ENCODE peak calls at places on chromosomes 4 and X, in seven cellular contexts. One of them, this sample, is unnamed.

GRCh38 chr4:15234101-15234500 is 193.7 kb upstream of the C1QTNF7 start:
- DNase-seq in GM23338: no peak
- DNase-seq in WTC11: no peak
- DNase-seq in left lung: no peak
- DNase-seq in CD8-positive, alpha-beta T cell: no peak
- DNase-seq in SK-N-SH: no peak
- DNase-seq in activated B cell treated with CpG ODN at 0.5 μM for 24 hours: no peak
- DNase-seq in this sample: no peak

GRCh38 chr4:8533274-8533865 is 46.8 kb upstream of the GPR78 start:
- DNase-seq in CD8-positive, alpha-beta T cell: no peak
- DNase-seq in left lung: no peak
- DNase-seq in WTC11: no peak
- DNase-seq in activated B cell treated with CpG ODN at 0.5 μM for 24 hours: no peak
- DNase-seq in SK-N-SH: no peak
- DNase-seq in GM23338: no peak
- DNase-seq in this sample: no peak

GRCh38 chr4:74545488-74545887 is 100.6 kb downstream of the AREG start:
- DNase-seq in left lung: peak; percentile 34
- DNase-seq in SK-N-SH: no peak
- DNase-seq in CD8-positive, alpha-beta T cell: no peak
- DNase-seq in GM23338: no peak
- DNase-seq in WTC11: no peak
- DNase-seq in activated B cell treated with CpG ODN at 0.5 μM for 24 hours: no peak
- DNase-seq in this sample: no peak

GRCh38 chrX:108537005-108537404 is 97.4 kb downstream of the COL4A5 start:
- DNase-seq in left lung: no peak
- DNase-seq in activated B cell treated with CpG ODN at 0.5 μM for 24 hours: no peak
- DNase-seq in GM23338: peak; percentile 63
- DNase-seq in CD8-positive, alpha-beta T cell: no peak
- DNase-seq in WTC11: no peak
- DNase-seq in SK-N-SH: peak; percentile 21
- DNase-seq in this sample: no peak

GRCh38 chrX:150805736-150806135 is 92.7 kb downstream of the CD99L2 start:
- DNase-seq in activated B cell treated with CpG ODN at 0.5 μM for 24 hours: no peak
- DNase-seq in left lung: no peak
- DNase-seq in GM23338: no peak
- DNase-seq in CD8-positive, alpha-beta T cell: no peak
- DNase-seq in WTC11: no peak
- DNase-seq in SK-N-SH: no peak
- DNase-seq in this sample: no peak

GRCh38 chr4:128582319-128582948 is 227.1 kb upstream of the JADE1 start:
- DNase-seq in WTC11: no peak
- DNase-seq in CD8-positive, alpha-beta T cell: no peak
- DNase-seq in left lung: no peak
- DNase-seq in GM23338: no peak
- DNase-seq in SK-N-SH: no peak
- DNase-seq in activated B cell treated with CpG ODN at 0.5 μM for 24 hours: no peak
- DNase-seq in this sample: no peak

GRCh38 chr4:79756496-79756895 is 316.5 kb downstream of the ANTXR2 start:
- DNase-seq in activated B cell treated with CpG ODN at 0.5 μM for 24 hours: no peak
- DNase-seq in WTC11: no peak
- DNase-seq in CD8-positive, alpha-beta T cell: no peak
- DNase-seq in SK-N-SH: no peak
- DNase-seq in GM23338: no peak
- DNase-seq in left lung: no peak
- DNase-seq in this sample: no peak

GRCh38 chr4:169351860-169352259 is 81.1 kb upstream of the SH3RF1 start:
- DNase-seq in SK-N-SH: no peak
- DNase-seq in WTC11: no peak
- DNase-seq in GM23338: no peak
- DNase-seq in activated B cell treated with CpG ODN at 0.5 μM for 24 hours: no peak
- DNase-seq in left lung: no peak
- DNase-seq in CD8-positive, alpha-beta T cell: no peak
- DNase-seq in this sample: no peak

GRCh38 chr4:140028676-140029407 is 125.1 kb downstream of the MAML3 start:
- DNase-seq in SK-N-SH: no peak
- DNase-seq in left lung: no peak
- DNase-seq in CD8-positive, alpha-beta T cell: no peak
- DNase-seq in activated B cell treated with CpG ODN at 0.5 μM for 24 hours: no peak
- DNase-seq in WTC11: no peak
- DNase-seq in GM23338: no peak
- DNase-seq in this sample: no peak

GRCh38 chr4:101527186-101527585 is 179.9 kb upstream of the PPP3CA start:
- DNase-seq in SK-N-SH: no peak
- DNase-seq in CD8-positive, alpha-beta T cell: peak; percentile 61
- DNase-seq in GM23338: no peak
- DNase-seq in activated B cell treated with CpG ODN at 0.5 μM for 24 hours: no peak
- DNase-seq in left lung: no peak
- DNase-seq in WTC11: no peak
- DNase-seq in this sample: peak; percentile 51

GRCh38 chrX:11687157-11687556 is 21.4 kb upstream of the ARHGAP6 start:
- DNase-seq in activated B cell treated with CpG ODN at 0.5 μM for 24 hours: no peak
- DNase-seq in WTC11: no peak
- DNase-seq in CD8-positive, alpha-beta T cell: no peak
- DNase-seq in left lung: no peak
- DNase-seq in SK-N-SH: peak; percentile 40
- DNase-seq in GM23338: no peak
- DNase-seq in this sample: no peak

GRCh38 chrX:2732649-2733048 is 19.2 kb upstream of the XG start:
- DNase-seq in left lung: no peak
- DNase-seq in CD8-positive, alpha-beta T cell: no peak
- DNase-seq in SK-N-SH: no peak
- DNase-seq in activated B cell treated with CpG ODN at 0.5 μM for 24 hours: no peak
- DNase-seq in WTC11: no peak
- DNase-seq in GM23338: no peak
- DNase-seq in this sample: no peak

GRCh38 chrX:118755633-118756032 is 28.2 kb downstream of the IL13RA1 start:
- DNase-seq in SK-N-SH: no peak
- DNase-seq in GM23338: no peak
- DNase-seq in activated B cell treated with CpG ODN at 0.5 μM for 24 hours: no peak
- DNase-seq in WTC11: no peak
- DNase-seq in CD8-positive, alpha-beta T cell: no peak
- DNase-seq in left lung: no peak
- DNase-seq in this sample: no peak

GRCh38 chr4:853416-853781 is 27.5 kb upstream of the CPLX1 start:
- DNase-seq in CD8-positive, alpha-beta T cell: no peak
- DNase-seq in SK-N-SH: peak; percentile 30
- DNase-seq in left lung: no peak
- DNase-seq in GM23338: no peak
- DNase-seq in activated B cell treated with CpG ODN at 0.5 μM for 24 hours: no peak
- DNase-seq in WTC11: no peak
- DNase-seq in this sample: no peak

GRCh38 chr4:104758574-104758973 is 263.9 kb upstream of the CXXC4 start:
- DNase-seq in CD8-positive, alpha-beta T cell: no peak
- DNase-seq in activated B cell treated with CpG ODN at 0.5 μM for 24 hours: no peak
- DNase-seq in SK-N-SH: no peak
- DNase-seq in WTC11: no peak
- DNase-seq in GM23338: no peak
- DNase-seq in left lung: no peak
- DNase-seq in this sample: no peak

GRCh38 chr4:26568446-26568994 is 15.4 kb upstream of the TBC1D19 start:
- DNase-seq in activated B cell treated with CpG ODN at 0.5 μM for 24 hours: no peak
- DNase-seq in GM23338: no peak
- DNase-seq in WTC11: no peak
- DNase-seq in SK-N-SH: no peak
- DNase-seq in CD8-positive, alpha-beta T cell: no peak
- DNase-seq in left lung: no peak
- DNase-seq in this sample: no peak

GRCh38 chr4:111556861-111557260 is 588.4 kb upstream of the FAM241A start:
- DNase-seq in WTC11: no peak
- DNase-seq in SK-N-SH: no peak
- DNase-seq in GM23338: no peak
- DNase-seq in activated B cell treated with CpG ODN at 0.5 μM for 24 hours: no peak
- DNase-seq in left lung: no peak
- DNase-seq in CD8-positive, alpha-beta T cell: no peak
- DNase-seq in this sample: no peak

GRCh38 chrX:154409222-154409871 is at the start of gene DNASE1L1:
- DNase-seq in left lung: peak; percentile 91
- DNase-seq in activated B cell treated with CpG ODN at 0.5 μM for 24 hours: peak; percentile 38
- DNase-seq in CD8-positive, alpha-beta T cell: no peak
- DNase-seq in GM23338: peak; percentile 86
- DNase-seq in WTC11: peak; percentile 90
- DNase-seq in SK-N-SH: no peak
- DNase-seq in this sample: peak; percentile 30

GRCh38 chrX:38277136-38277535 is 50.2 kb downstream of the RPGR start:
- DNase-seq in activated B cell treated with CpG ODN at 0.5 μM for 24 hours: no peak
- DNase-seq in WTC11: no peak
- DNase-seq in GM23338: no peak
- DNase-seq in SK-N-SH: no peak
- DNase-seq in CD8-positive, alpha-beta T cell: no peak
- DNase-seq in left lung: no peak
- DNase-seq in this sample: no peak

GRCh38 chr4:180057891-180058643 is 2185.1 kb upstream of the TENM3 start:
- DNase-seq in SK-N-SH: peak; percentile 53
- DNase-seq in GM23338: peak; percentile 66
- DNase-seq in WTC11: peak; percentile 53
- DNase-seq in activated B cell treated with CpG ODN at 0.5 μM for 24 hours: no peak
- DNase-seq in CD8-positive, alpha-beta T cell: no peak
- DNase-seq in left lung: no peak
- DNase-seq in this sample: no peak

GRCh38 chrX:9873952-9874351 is 87.7 kb downstream of the SHROOM2 start:
- DNase-seq in activated B cell treated with CpG ODN at 0.5 μM for 24 hours: peak; percentile 16
- DNase-seq in SK-N-SH: peak; percentile 37
- DNase-seq in left lung: no peak
- DNase-seq in CD8-positive, alpha-beta T cell: peak; percentile 28
- DNase-seq in GM23338: peak; percentile 65
- DNase-seq in WTC11: peak; percentile 32
- DNase-seq in this sample: no peak

GRCh38 chr4:103012594-103012993 is 6.9 kb downstream of the SLC9B1 start:
- DNase-seq in CD8-positive, alpha-beta T cell: no peak
- DNase-seq in activated B cell treated with CpG ODN at 0.5 μM for 24 hours: no peak
- DNase-seq in WTC11: no peak
- DNase-seq in SK-N-SH: no peak
- DNase-seq in left lung: no peak
- DNase-seq in GM23338: no peak
- DNase-seq in this sample: no peak

GRCh38 chrX:39922497-39922896 is 175.3 kb downstream of the BCOR start:
- DNase-seq in CD8-positive, alpha-beta T cell: no peak
- DNase-seq in activated B cell treated with CpG ODN at 0.5 μM for 24 hours: no peak
- DNase-seq in GM23338: no peak
- DNase-seq in WTC11: no peak
- DNase-seq in SK-N-SH: no peak
- DNase-seq in left lung: no peak
- DNase-seq in this sample: no peak

GRCh38 chr4:3871881-3872833 is 106.0 kb downstream of the ADRA2C start:
- DNase-seq in CD8-positive, alpha-beta T cell: no peak
- DNase-seq in GM23338: peak; percentile 56
- DNase-seq in activated B cell treated with CpG ODN at 0.5 μM for 24 hours: no peak
- DNase-seq in left lung: peak; percentile 19
- DNase-seq in WTC11: peak; percentile 30
- DNase-seq in SK-N-SH: no peak
- DNase-seq in this sample: no peak

GRCh38 chr4:138561906-138562305 is 319.8 kb upstream of the SLC7A11 start:
- DNase-seq in WTC11: no peak
- DNase-seq in CD8-positive, alpha-beta T cell: no peak
- DNase-seq in activated B cell treated with CpG ODN at 0.5 μM for 24 hours: no peak
- DNase-seq in GM23338: no peak
- DNase-seq in left lung: no peak
- DNase-seq in SK-N-SH: no peak
- DNase-seq in this sample: no peak

GRCh38 chr4:157804986-157805385 is 367.8 kb downstream of the GASK1B start:
- DNase-seq in activated B cell treated with CpG ODN at 0.5 μM for 24 hours: no peak
- DNase-seq in left lung: no peak
- DNase-seq in GM23338: peak; percentile 48
- DNase-seq in SK-N-SH: no peak
- DNase-seq in WTC11: no peak
- DNase-seq in CD8-positive, alpha-beta T cell: no peak
- DNase-seq in this sample: no peak
- TF ChIP-seq CTCF in activated B cell treated with CpG ODN at 0.5 μM for 24 hours: no peak
- TF ChIP-seq CTCF in left lung: peak; percentile 12
- TF ChIP-seq CTCF in GM23338: peak; percentile 55
- TF ChIP-seq CTCF in SK-N-SH: peak; percentile 47
- TF ChIP-seq CTCF in WTC11: no peak
- TF ChIP-seq CTCF in CD8-positive, alpha-beta T cell: no peak
- TF ChIP-seq CTCF in this sample: no peak

DNA sequence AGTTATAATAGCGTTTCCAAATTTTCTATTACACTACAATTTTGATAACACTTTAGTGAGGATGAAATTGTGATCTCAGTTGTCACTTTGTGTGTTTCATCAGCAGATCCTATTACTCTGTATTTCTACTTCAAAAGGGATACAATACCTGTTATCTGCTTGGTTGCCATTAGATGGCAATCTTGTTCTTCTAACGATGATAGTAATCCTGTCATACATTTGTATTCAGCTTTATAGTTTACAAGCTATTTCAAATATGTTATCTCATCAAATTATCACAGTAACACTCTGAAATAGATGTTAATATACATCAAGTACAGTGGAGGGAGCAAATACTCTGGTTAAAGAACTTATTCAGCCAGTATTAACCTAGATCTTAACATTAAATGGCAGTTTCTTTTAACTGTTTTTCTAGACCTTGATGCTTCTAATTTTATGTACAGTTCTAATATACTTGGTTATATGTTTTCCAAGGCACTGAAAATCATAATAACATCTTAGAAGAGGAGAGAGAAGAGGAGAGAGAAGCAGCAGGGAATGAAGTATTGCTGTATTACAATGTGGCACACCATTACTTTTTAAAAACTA is 292.0 kb downstream of the CCSER1 start:
- DNase-seq in left lung: no peak
- DNase-seq in CD8-positive, alpha-beta T cell: no peak
- DNase-seq in WTC11: no peak
- DNase-seq in SK-N-SH: peak; percentile 52
- DNase-seq in GM23338: peak; percentile 67
- DNase-seq in activated B cell treated with CpG ODN at 0.5 μM for 24 hours: no peak
- DNase-seq in this sample: no peak
- TF ChIP-seq CTCF in left lung: peak; percentile 32
- TF ChIP-seq CTCF in CD8-positive, alpha-beta T cell: no peak
- TF ChIP-seq CTCF in WTC11: peak; percentile 21
- TF ChIP-seq CTCF in SK-N-SH: peak; percentile 77
- TF ChIP-seq CTCF in GM23338: peak; percentile 92
- TF ChIP-seq CTCF in activated B cell treated with CpG ODN at 0.5 μM for 24 hours: no peak
- TF ChIP-seq CTCF in this sample: no peak

GRCh38 chr4:113565702-113566012 is 195.9 kb downstream of the CAMK2D start:
- DNase-seq in GM23338: no peak
- DNase-seq in CD8-positive, alpha-beta T cell: no peak
- DNase-seq in activated B cell treated with CpG ODN at 0.5 μM for 24 hours: no peak
- DNase-seq in WTC11: no peak
- DNase-seq in left lung: no peak
- DNase-seq in SK-N-SH: no peak
- DNase-seq in this sample: no peak
- TF ChIP-seq CTCF in GM23338: no peak
- TF ChIP-seq CTCF in CD8-positive, alpha-beta T cell: no peak
- TF ChIP-seq CTCF in activated B cell treated with CpG ODN at 0.5 μM for 24 hours: no peak
- TF ChIP-seq CTCF in WTC11: no peak
- TF ChIP-seq CTCF in left lung: no peak
- TF ChIP-seq CTCF in SK-N-SH: no peak
- TF ChIP-seq CTCF in this sample: no peak

DNA sequence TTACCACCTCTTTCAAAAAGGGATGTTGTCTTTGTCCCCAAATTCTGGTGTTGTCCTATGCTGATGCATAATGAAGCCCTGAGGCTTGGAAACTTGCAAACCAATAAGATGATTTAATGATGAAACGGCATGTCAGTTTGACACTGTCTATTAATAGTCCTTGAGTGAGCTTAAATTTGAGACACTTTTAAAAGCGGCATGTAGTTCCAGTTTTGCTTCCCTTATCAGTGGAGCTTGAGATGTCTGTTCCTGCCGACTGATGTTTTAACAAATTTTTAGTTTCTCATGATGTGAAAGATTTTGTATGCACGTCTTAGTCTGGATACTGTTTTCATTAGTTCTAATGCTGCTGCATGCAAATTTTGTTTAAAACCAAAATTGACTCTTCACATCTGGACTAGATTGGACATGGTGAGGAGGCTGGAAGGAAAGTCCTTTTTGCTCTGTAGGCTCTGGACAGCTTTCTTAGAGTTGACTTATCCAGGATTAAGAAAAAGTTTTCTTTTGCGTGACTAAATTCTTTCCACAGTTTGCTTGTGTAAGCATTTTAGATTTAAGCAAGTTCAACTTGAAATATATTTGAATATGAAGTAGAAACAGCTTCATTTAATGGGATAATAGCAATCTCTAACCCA is 11.7 kb downstream of the C1GALT1C1 start:
- DNase-seq in activated B cell treated with CpG ODN at 0.5 μM for 24 hours: no peak
- DNase-seq in GM23338: no peak
- DNase-seq in WTC11: no peak
- DNase-seq in CD8-positive, alpha-beta T cell: no peak
- DNase-seq in SK-N-SH: no peak
- DNase-seq in left lung: no peak
- DNase-seq in this sample: no peak
- TF ChIP-seq CTCF in activated B cell treated with CpG ODN at 0.5 μM for 24 hours: no peak
- TF ChIP-seq CTCF in GM23338: no peak
- TF ChIP-seq CTCF in WTC11: no peak
- TF ChIP-seq CTCF in CD8-positive, alpha-beta T cell: no peak
- TF ChIP-seq CTCF in SK-N-SH: no peak
- TF ChIP-seq CTCF in left lung: no peak
- TF ChIP-seq CTCF in this sample: no peak

This sample was measured in natural killer cell.